ENCODE peak calls at places on chromosome 22, in six cellular contexts. One of them, this sample, is unnamed.

GRCh38 chr22:29813126-29813525 is 24.9 kb downstream of the ASCC2 start:
- DNase-seq in KBM-7: no peak
- DNase-seq in LHCN-M2: no peak
- DNase-seq in mesenteric fat pad: no peak
- DNase-seq in PC-3: no peak
- DNase-seq in cardiac muscle cell: no peak
- DNase-seq in this sample: no peak

GRCh38 chr22:29692327-29692640 is 27.5 kb upstream of the CABP7 start:
- DNase-seq in KBM-7: no peak
- DNase-seq in LHCN-M2: no peak
- DNase-seq in mesenteric fat pad: no peak
- DNase-seq in PC-3: no peak
- DNase-seq in cardiac muscle cell: no peak
- DNase-seq in this sample: no peak

GRCh38 chr22:29245626-29246385 is 22.0 kb downstream of the RHBDD3 start:
- DNase-seq in KBM-7: peak; percentile 67
- DNase-seq in LHCN-M2: peak; percentile 51
- DNase-seq in mesenteric fat pad: no peak
- DNase-seq in PC-3: peak; percentile 68
- DNase-seq in cardiac muscle cell: peak; percentile 74
- DNase-seq in this sample: peak; percentile 67

GRCh38 chr22:32203181-32204105 is 1.4 kb downstream of the RFPL2 start:
- DNase-seq in KBM-7: no peak
- DNase-seq in LHCN-M2: no peak
- DNase-seq in mesenteric fat pad: no peak
- DNase-seq in PC-3: no peak
- DNase-seq in cardiac muscle cell: no peak
- DNase-seq in this sample: no peak

GRCh38 chr22:43007519-43008102 is 7.3 kb downstream of the PACSIN2 start:
- DNase-seq in KBM-7: no peak
- DNase-seq in LHCN-M2: peak; percentile 74
- DNase-seq in mesenteric fat pad: no peak
- DNase-seq in PC-3: no peak
- DNase-seq in cardiac muscle cell: peak; percentile 55
- DNase-seq in this sample: peak; percentile 72

GRCh38 chr22:17733484-17733883 is 40.8 kb downstream of the BID start:
- DNase-seq in KBM-7: no peak
- DNase-seq in LHCN-M2: peak; percentile 80
- DNase-seq in mesenteric fat pad: peak; percentile 6
- DNase-seq in PC-3: peak; percentile 26
- DNase-seq in cardiac muscle cell: no peak
- DNase-seq in this sample: peak; percentile 66

GRCh38 chr22:47132428-47132825 is 370.0 kb downstream of the TBC1D22A start:
- DNase-seq in KBM-7: no peak
- DNase-seq in LHCN-M2: no peak
- DNase-seq in mesenteric fat pad: no peak
- DNase-seq in PC-3: no peak
- DNase-seq in cardiac muscle cell: no peak
- DNase-seq in this sample: no peak

GRCh38 chr22:22166941-22167713 is 77.5 kb upstream of the VPREB1 start:
- DNase-seq in KBM-7: no peak
- DNase-seq in LHCN-M2: no peak
- DNase-seq in mesenteric fat pad: no peak
- DNase-seq in PC-3: no peak
- DNase-seq in cardiac muscle cell: no peak
- DNase-seq in this sample: no peak

GRCh38 chr22:46108564-46109473 is 41.5 kb upstream of the PPARA start:
- DNase-seq in KBM-7: peak; percentile 23
- DNase-seq in LHCN-M2: peak; percentile 59
- DNase-seq in mesenteric fat pad: no peak
- DNase-seq in PC-3: peak; percentile 34
- DNase-seq in cardiac muscle cell: peak; percentile 62
- DNase-seq in this sample: peak; percentile 70

GRCh38 chr22:45072322-45072903 is 62.6 kb upstream of the PHF21B start:
- DNase-seq in KBM-7: no peak
- DNase-seq in LHCN-M2: peak; percentile 73
- DNase-seq in mesenteric fat pad: no peak
- DNase-seq in PC-3: peak; percentile 89
- DNase-seq in cardiac muscle cell: no peak
- DNase-seq in this sample: peak; percentile 90

GRCh38 chr22:26740253-26740652 is 82.9 kb downstream of the MIAT start:
- DNase-seq in KBM-7: peak; percentile 9
- DNase-seq in LHCN-M2: no peak
- DNase-seq in mesenteric fat pad: peak; percentile 26
- DNase-seq in PC-3: no peak
- DNase-seq in cardiac muscle cell: peak; percentile 13
- DNase-seq in this sample: no peak

GRCh38 chr22:36606114-36606513 is 77.1 kb upstream of the EIF3D start:
- DNase-seq in KBM-7: no peak
- DNase-seq in LHCN-M2: no peak
- DNase-seq in mesenteric fat pad: peak; percentile 18
- DNase-seq in PC-3: no peak
- DNase-seq in cardiac muscle cell: no peak
- DNase-seq in this sample: no peak

GRCh38 chr22:39208013-39208680 is 36.6 kb downstream of the PDGFB start:
- DNase-seq in KBM-7: no peak
- DNase-seq in LHCN-M2: peak; percentile 28
- DNase-seq in mesenteric fat pad: no peak
- DNase-seq in PC-3: no peak
- DNase-seq in cardiac muscle cell: no peak
- DNase-seq in this sample: no peak

GRCh38 chr22:44427506-44428470 is 70.2 kb downstream of the RTL6 start:
- DNase-seq in KBM-7: no peak
- DNase-seq in LHCN-M2: no peak
- DNase-seq in mesenteric fat pad: peak; percentile 77
- DNase-seq in PC-3: no peak
- DNase-seq in cardiac muscle cell: no peak
- DNase-seq in this sample: no peak

GRCh38 chr22:21937041-21937820 is 15.4 kb downstream of the PPM1F start:
- DNase-seq in KBM-7: no peak
- DNase-seq in LHCN-M2: peak; percentile 35
- DNase-seq in mesenteric fat pad: no peak
- DNase-seq in PC-3: peak; percentile 62
- DNase-seq in cardiac muscle cell: no peak
- DNase-seq in this sample: peak; percentile 27

GRCh38 chr22:27110985-27111451 is 453.6 kb downstream of the MIAT start:
- DNase-seq in KBM-7: no peak
- DNase-seq in LHCN-M2: peak; percentile 66
- DNase-seq in mesenteric fat pad: no peak
- DNase-seq in PC-3: no peak
- DNase-seq in cardiac muscle cell: peak; percentile 49
- DNase-seq in this sample: peak; percentile 51

GRCh38 chr22:35539487-35539886 is 1.1 kb upstream of the RASD2 start:
- DNase-seq in KBM-7: no peak
- DNase-seq in LHCN-M2: no peak
- DNase-seq in mesenteric fat pad: no peak
- DNase-seq in PC-3: no peak
- DNase-seq in cardiac muscle cell: no peak
- DNase-seq in this sample: no peak

GRCh38 chr22:38524434-38524833 is 18.3 kb upstream of the DDX17 start:
- DNase-seq in KBM-7: peak; percentile 66
- DNase-seq in LHCN-M2: no peak
- DNase-seq in mesenteric fat pad: no peak
- DNase-seq in PC-3: no peak
- DNase-seq in cardiac muscle cell: no peak
- DNase-seq in this sample: no peak

GRCh38 chr22:23180301-23180892 is at the start of gene BCR:
- DNase-seq in KBM-7: peak; percentile 44
- DNase-seq in LHCN-M2: peak; percentile 20
- DNase-seq in mesenteric fat pad: peak; percentile 93
- DNase-seq in PC-3: peak; percentile 65
- DNase-seq in cardiac muscle cell: peak; percentile 86
- DNase-seq in this sample: peak; percentile 73

GRCh38 chr22:25013634-25014033 is 61.1 kb downstream of the KIAA1671 start:
- DNase-seq in KBM-7: no peak
- DNase-seq in LHCN-M2: no peak
- DNase-seq in mesenteric fat pad: no peak
- DNase-seq in PC-3: peak; percentile 68
- DNase-seq in cardiac muscle cell: no peak
- DNase-seq in this sample: peak; percentile 29

GRCh38 chr22:36955691-36956090 is 42.3 kb downstream of the CSF2RB start:
- DNase-seq in KBM-7: no peak
- DNase-seq in LHCN-M2: no peak
- DNase-seq in mesenteric fat pad: no peak
- DNase-seq in PC-3: no peak
- DNase-seq in cardiac muscle cell: no peak
- DNase-seq in this sample: no peak

GRCh38 chr22:23012081-23012622 is 58.2 kb upstream of the GNAZ start:
- DNase-seq in KBM-7: no peak
- DNase-seq in LHCN-M2: no peak
- DNase-seq in mesenteric fat pad: no peak
- DNase-seq in PC-3: no peak
- DNase-seq in cardiac muscle cell: no peak
- DNase-seq in this sample: no peak

GRCh38 chr22:30830907-30831306 is 136.2 kb downstream of the OSBP2 start:
- DNase-seq in KBM-7: no peak
- DNase-seq in LHCN-M2: peak; percentile 89
- DNase-seq in mesenteric fat pad: peak; percentile 14
- DNase-seq in PC-3: peak; percentile 95
- DNase-seq in cardiac muscle cell: no peak
- DNase-seq in this sample: peak; percentile 94

GRCh38 chr22:50216161-50216683 is 15.4 kb downstream of the SELENOO start:
- DNase-seq in KBM-7: no peak
- DNase-seq in LHCN-M2: no peak
- DNase-seq in mesenteric fat pad: no peak
- DNase-seq in PC-3: no peak
- DNase-seq in cardiac muscle cell: no peak
- DNase-seq in this sample: no peak

GRCh38 chr22:44822479-44822878 is 70.1 kb downstream of the ARHGAP8 start:
- DNase-seq in KBM-7: no peak
- DNase-seq in LHCN-M2: no peak
- DNase-seq in mesenteric fat pad: no peak
- DNase-seq in PC-3: no peak
- DNase-seq in cardiac muscle cell: no peak
- DNase-seq in this sample: no peak

GRCh38 chr22:30879398-30879797 is 89.2 kb downstream of the MORC2 start:
- DNase-seq in KBM-7: no peak
- DNase-seq in LHCN-M2: no peak
- DNase-seq in mesenteric fat pad: no peak
- DNase-seq in PC-3: no peak
- DNase-seq in cardiac muscle cell: no peak
- DNase-seq in this sample: no peak

GRCh38 chr22:39317756-39318506 is 1.5 kb downstream of the RPL3 start:
- DNase-seq in KBM-7: no peak
- DNase-seq in LHCN-M2: peak; percentile 63
- DNase-seq in mesenteric fat pad: no peak
- DNase-seq in PC-3: no peak
- DNase-seq in cardiac muscle cell: no peak
- DNase-seq in this sample: peak; percentile 70

GRCh38 chr22:31333648-31334047 is 12.5 kb downstream of the PATZ1 start:
- DNase-seq in KBM-7: no peak
- DNase-seq in LHCN-M2: no peak
- DNase-seq in mesenteric fat pad: no peak
- DNase-seq in PC-3: no peak
- DNase-seq in cardiac muscle cell: no peak
- DNase-seq in this sample: no peak

GRCh38 chr22:27654536-27655445 is 146.8 kb downstream of the MN1 start:
- DNase-seq in KBM-7: no peak
- DNase-seq in LHCN-M2: peak; percentile 12
- DNase-seq in mesenteric fat pad: no peak
- DNase-seq in PC-3: no peak
- DNase-seq in cardiac muscle cell: no peak
- DNase-seq in this sample: no peak

GRCh38 chr22:31122532-31123291 is at the start of gene INPP5J:
- DNase-seq in KBM-7: no peak
- DNase-seq in LHCN-M2: no peak
- DNase-seq in mesenteric fat pad: no peak
- DNase-seq in PC-3: peak; percentile 44
- DNase-seq in cardiac muscle cell: peak; percentile 84
- DNase-seq in this sample: peak; percentile 70

GRCh38 chr22:35353318-35353717 is 27.6 kb upstream of the HMOX1 start:
- DNase-seq in KBM-7: no peak
- DNase-seq in LHCN-M2: no peak
- DNase-seq in mesenteric fat pad: no peak
- DNase-seq in PC-3: no peak
- DNase-seq in cardiac muscle cell: no peak
- DNase-seq in this sample: no peak

GRCh38 chr22:20531404-20532181 is 24.2 kb downstream of the MED15 start:
- DNase-seq in KBM-7: no peak
- DNase-seq in LHCN-M2: peak; percentile 93
- DNase-seq in mesenteric fat pad: no peak
- DNase-seq in PC-3: peak; percentile 91
- DNase-seq in cardiac muscle cell: peak; percentile 77
- DNase-seq in this sample: peak; percentile 98

GRCh38 chr22:38230108-38230825 is 28.5 kb downstream of the MAFF start:
- DNase-seq in KBM-7: peak; percentile 78
- DNase-seq in LHCN-M2: peak; percentile 43
- DNase-seq in mesenteric fat pad: no peak
- DNase-seq in PC-3: peak; percentile 26
- DNase-seq in cardiac muscle cell: peak; percentile 51
- DNase-seq in this sample: no peak

GRCh38 chr22:41915035-41915782 is at the start of gene SHISA8:
- DNase-seq in KBM-7: no peak
- DNase-seq in LHCN-M2: no peak
- DNase-seq in mesenteric fat pad: no peak
- DNase-seq in PC-3: peak; percentile 43
- DNase-seq in cardiac muscle cell: peak; percentile 66
- DNase-seq in this sample: peak; percentile 48

GRCh38 chr22:38153821-38154562 is 27.6 kb downstream of the PLA2G6 start:
- DNase-seq in KBM-7: no peak
- DNase-seq in LHCN-M2: no peak
- DNase-seq in mesenteric fat pad: peak; percentile 26
- DNase-seq in PC-3: no peak
- DNase-seq in cardiac muscle cell: no peak
- DNase-seq in this sample: peak; percentile 26

GRCh38 chr22:44049369-44050231 is 25.5 kb downstream of the PARVB start:
- DNase-seq in KBM-7: no peak
- DNase-seq in LHCN-M2: no peak
- DNase-seq in mesenteric fat pad: no peak
- DNase-seq in PC-3: no peak
- DNase-seq in cardiac muscle cell: no peak
- DNase-seq in this sample: no peak

GRCh38 chr22:37173709-37174108 is 14.3 kb downstream of the C1QTNF6 start:
- DNase-seq in KBM-7: no peak
- DNase-seq in LHCN-M2: no peak
- DNase-seq in mesenteric fat pad: no peak
- DNase-seq in PC-3: no peak
- DNase-seq in cardiac muscle cell: no peak
- DNase-seq in this sample: peak; percentile 10